ENCODE peak calls at places on chromosomes 7 and 10, in four cellular contexts. One of them, this sample, is unnamed.
A peak's percentile ranks its signal among the peaks of the same experiment; 100 is the strongest.

GRCh38 chr10:123972481-123973401 is 81.1 kb upstream of the CPXM2 start:
- DNase-seq in occipital lobe: no peak
- DNase-seq in effector CD8-positive, alpha-beta T cell: no peak
- DNase-seq in neural crest cell: peak; percentile 37
- DNase-seq in this sample: no peak

GRCh38 chr10:95756061-95756751 is at the start of gene ENTPD1:
- DNase-seq in effector CD8-positive, alpha-beta T cell: no peak
- DNase-seq in occipital lobe: no peak
- DNase-seq in neural crest cell: no peak
- DNase-seq in this sample: no peak

GRCh38 chr7:96303105-96303685 is 18.7 kb downstream of the SLC25A13 start:
- DNase-seq in occipital lobe: no peak
- DNase-seq in neural crest cell: no peak
- DNase-seq in effector CD8-positive, alpha-beta T cell: no peak
- DNase-seq in this sample: no peak

GRCh38 chr10:67306588-67307205 is 380.9 kb downstream of the LRRTM3 start:
- DNase-seq in neural crest cell: no peak
- DNase-seq in occipital lobe: no peak
- DNase-seq in effector CD8-positive, alpha-beta T cell: no peak
- DNase-seq in this sample: peak; percentile 30

GRCh38 chr7:4659551-4660286 is 22.4 kb upstream of the FOXK1 start:
- DNase-seq in neural crest cell: no peak
- DNase-seq in occipital lobe: no peak
- DNase-seq in effector CD8-positive, alpha-beta T cell: no peak
- DNase-seq in this sample: no peak

GRCh38 chr7:51223505-51223904 is 93.1 kb downstream of the COBL start:
- DNase-seq in neural crest cell: no peak
- DNase-seq in occipital lobe: no peak
- DNase-seq in effector CD8-positive, alpha-beta T cell: no peak
- DNase-seq in this sample: no peak

GRCh38 chr10:803041-803741 is 113.7 kb upstream of the DIP2C start:
- DNase-seq in occipital lobe: no peak
- DNase-seq in effector CD8-positive, alpha-beta T cell: no peak
- DNase-seq in neural crest cell: no peak
- DNase-seq in this sample: no peak

GRCh38 chr10:1938317-1938716 is 201.0 kb upstream of the ADARB2 start:
- DNase-seq in effector CD8-positive, alpha-beta T cell: peak; percentile 42
- DNase-seq in occipital lobe: no peak
- DNase-seq in neural crest cell: no peak
- DNase-seq in this sample: no peak

GRCh38 chr10:92573091-92573797 is 649 bp downstream of the IDE start:
- DNase-seq in neural crest cell: peak; percentile 26
- DNase-seq in occipital lobe: no peak
- DNase-seq in effector CD8-positive, alpha-beta T cell: peak; percentile 31
- DNase-seq in this sample: peak; percentile 61

GRCh38 chr7:55052081-55052480 is 33.3 kb downstream of the EGFR start:
- DNase-seq in effector CD8-positive, alpha-beta T cell: no peak
- DNase-seq in neural crest cell: no peak
- DNase-seq in occipital lobe: no peak
- DNase-seq in this sample: no peak

GRCh38 chr7:35787925-35788324 is 12.9 kb upstream of the SEPTIN7 start:
- DNase-seq in neural crest cell: no peak
- DNase-seq in occipital lobe: no peak
- DNase-seq in effector CD8-positive, alpha-beta T cell: no peak
- DNase-seq in this sample: no peak

GRCh38 chr10:28678687-28679457 is 1.6 kb downstream of the BAMBI start:
- DNase-seq in occipital lobe: no peak
- DNase-seq in effector CD8-positive, alpha-beta T cell: no peak
- DNase-seq in neural crest cell: no peak
- DNase-seq in this sample: no peak